ENCODE peak calls at places on chromosomes 16 and 17, in nine cellular contexts. One of them, this sample, is unnamed.
A peak's percentile ranks its signal among the peaks of the same experiment; 100 is the strongest.

GRCh38 chr17:81037783-81038733 is 3.1 kb downstream of the BAIAP2 start:
- DNase-seq in T-cell: no peak
- DNase-seq in NCI-H2107: no peak
- DNase-seq in amniotic epithelial cell: no peak
- DNase-seq in brain pericyte: no peak
- DNase-seq in iPS-NIHi11: no peak
- DNase-seq in occipital lobe: no peak
- DNase-seq in progenitor cell of endocrine pancreas: no peak
- DNase-seq in activated naive CD8-positive, alpha-beta T cell treated with anti-CD3 and anti-CD28 coated beads, Interleukin-2, amount 50 U/mL, for 24 hours: no peak
- DNase-seq in this sample: no peak

GRCh38 chr16:50266337-50267091 is at the start of gene ADCY7:
- DNase-seq in iPS-NIHi11: peak; percentile 65
- DNase-seq in occipital lobe: no peak
- DNase-seq in activated naive CD8-positive, alpha-beta T cell treated with anti-CD3 and anti-CD28 coated beads, Interleukin-2, amount 50 U/mL, for 24 hours: peak; percentile 84
- DNase-seq in brain pericyte: no peak
- DNase-seq in T-cell: peak; percentile 78
- DNase-seq in progenitor cell of endocrine pancreas: no peak
- DNase-seq in amniotic epithelial cell: peak; percentile 77
- DNase-seq in NCI-H2107: peak; percentile 32
- DNase-seq in this sample: no peak

GRCh38 chr17:60256174-60256573 is 106.4 kb downstream of the CA4 start:
- DNase-seq in brain pericyte: no peak
- DNase-seq in progenitor cell of endocrine pancreas: no peak
- DNase-seq in amniotic epithelial cell: peak; percentile 11
- DNase-seq in activated naive CD8-positive, alpha-beta T cell treated with anti-CD3 and anti-CD28 coated beads, Interleukin-2, amount 50 U/mL, for 24 hours: no peak
- DNase-seq in T-cell: no peak
- DNase-seq in NCI-H2107: no peak
- DNase-seq in occipital lobe: no peak
- DNase-seq in iPS-NIHi11: no peak
- DNase-seq in this sample: no peak

GRCh38 chr16:85403693-85404092 is 209.4 kb upstream of the GSE1 start:
- DNase-seq in iPS-NIHi11: no peak
- DNase-seq in amniotic epithelial cell: no peak
- DNase-seq in progenitor cell of endocrine pancreas: no peak
- DNase-seq in NCI-H2107: no peak
- DNase-seq in brain pericyte: no peak
- DNase-seq in T-cell: no peak
- DNase-seq in activated naive CD8-positive, alpha-beta T cell treated with anti-CD3 and anti-CD28 coated beads, Interleukin-2, amount 50 U/mL, for 24 hours: no peak
- DNase-seq in occipital lobe: no peak
- DNase-seq in this sample: no peak

GRCh38 chr16:30723725-30724355 is 24.4 kb upstream of the PHKG2 start:
- DNase-seq in NCI-H2107: no peak
- DNase-seq in occipital lobe: no peak
- DNase-seq in iPS-NIHi11: no peak
- DNase-seq in progenitor cell of endocrine pancreas: no peak
- DNase-seq in T-cell: no peak
- DNase-seq in activated naive CD8-positive, alpha-beta T cell treated with anti-CD3 and anti-CD28 coated beads, Interleukin-2, amount 50 U/mL, for 24 hours: no peak
- DNase-seq in amniotic epithelial cell: no peak
- DNase-seq in brain pericyte: no peak
- DNase-seq in this sample: no peak

GRCh38 chr17:76614912-76615617 is 28.5 kb downstream of the ST6GALNAC1 start:
- DNase-seq in progenitor cell of endocrine pancreas: no peak
- DNase-seq in amniotic epithelial cell: no peak
- DNase-seq in brain pericyte: no peak
- DNase-seq in activated naive CD8-positive, alpha-beta T cell treated with anti-CD3 and anti-CD28 coated beads, Interleukin-2, amount 50 U/mL, for 24 hours: no peak
- DNase-seq in NCI-H2107: no peak
- DNase-seq in iPS-NIHi11: no peak
- DNase-seq in T-cell: no peak
- DNase-seq in occipital lobe: no peak
- DNase-seq in this sample: no peak

GRCh38 chr16:3518292-3518982 is 17.6 kb downstream of the CLUAP1 start:
- DNase-seq in occipital lobe: no peak
- DNase-seq in progenitor cell of endocrine pancreas: no peak
- DNase-seq in NCI-H2107: no peak
- DNase-seq in iPS-NIHi11: no peak
- DNase-seq in brain pericyte: no peak
- DNase-seq in T-cell: no peak
- DNase-seq in activated naive CD8-positive, alpha-beta T cell treated with anti-CD3 and anti-CD28 coated beads, Interleukin-2, amount 50 U/mL, for 24 hours: no peak
- DNase-seq in amniotic epithelial cell: no peak
- DNase-seq in this sample: no peak

GRCh38 chr17:39016193-39017153 is 49.3 kb upstream of the FBXO47 start:
- DNase-seq in occipital lobe: no peak
- DNase-seq in activated naive CD8-positive, alpha-beta T cell treated with anti-CD3 and anti-CD28 coated beads, Interleukin-2, amount 50 U/mL, for 24 hours: no peak
- DNase-seq in iPS-NIHi11: no peak
- DNase-seq in brain pericyte: no peak
- DNase-seq in NCI-H2107: no peak
- DNase-seq in T-cell: no peak
- DNase-seq in progenitor cell of endocrine pancreas: no peak
- DNase-seq in amniotic epithelial cell: peak; percentile 63
- DNase-seq in this sample: no peak

GRCh38 chr17:57326348-57326747 is 70.0 kb downstream of the MSI2 start:
- DNase-seq in NCI-H2107: no peak
- DNase-seq in T-cell: no peak
- DNase-seq in progenitor cell of endocrine pancreas: no peak
- DNase-seq in activated naive CD8-positive, alpha-beta T cell treated with anti-CD3 and anti-CD28 coated beads, Interleukin-2, amount 50 U/mL, for 24 hours: no peak
- DNase-seq in brain pericyte: no peak
- DNase-seq in occipital lobe: no peak
- DNase-seq in amniotic epithelial cell: no peak
- DNase-seq in iPS-NIHi11: no peak
- DNase-seq in this sample: no peak

GRCh38 chr17:39813631-39814030 is 50.5 kb downstream of the IKZF3 start:
- DNase-seq in amniotic epithelial cell: no peak
- DNase-seq in progenitor cell of endocrine pancreas: no peak
- DNase-seq in NCI-H2107: no peak
- DNase-seq in T-cell: peak; percentile 68
- DNase-seq in brain pericyte: no peak
- DNase-seq in activated naive CD8-positive, alpha-beta T cell treated with anti-CD3 and anti-CD28 coated beads, Interleukin-2, amount 50 U/mL, for 24 hours: peak; percentile 61
- DNase-seq in occipital lobe: no peak
- DNase-seq in iPS-NIHi11: no peak
- DNase-seq in this sample: no peak

GRCh38 chr16:68366062-68366461 is 55.2 kb downstream of the PRMT7 start:
- DNase-seq in amniotic epithelial cell: no peak
- DNase-seq in occipital lobe: no peak
- DNase-seq in activated naive CD8-positive, alpha-beta T cell treated with anti-CD3 and anti-CD28 coated beads, Interleukin-2, amount 50 U/mL, for 24 hours: no peak
- DNase-seq in progenitor cell of endocrine pancreas: no peak
- DNase-seq in iPS-NIHi11: no peak
- DNase-seq in T-cell: no peak
- DNase-seq in NCI-H2107: no peak
- DNase-seq in brain pericyte: no peak
- DNase-seq in this sample: no peak

GRCh38 chr17:44747566-44747965 is 11.2 kb upstream of the ADAM11 start:
- DNase-seq in NCI-H2107: no peak
- DNase-seq in iPS-NIHi11: no peak
- DNase-seq in occipital lobe: no peak
- DNase-seq in brain pericyte: no peak
- DNase-seq in T-cell: no peak
- DNase-seq in progenitor cell of endocrine pancreas: no peak
- DNase-seq in activated naive CD8-positive, alpha-beta T cell treated with anti-CD3 and anti-CD28 coated beads, Interleukin-2, amount 50 U/mL, for 24 hours: no peak
- DNase-seq in amniotic epithelial cell: peak; percentile 21
- DNase-seq in this sample: no peak

This sample was measured in NCI-H1417 treated with DMSO at 0.1 percent for 48 hours.